ENCODE peak calls at places on chromosomes 6 and 20, in six cellular contexts. P is activated CD4-positive, CD25-positive, alpha-beta regulatory T cell; T is AG08395; J is neuronal stem cell; Q is NCI-H1105; B is HEK293T. I is an unnamed sample.
A peak's percentile ranks its signal among the peaks of the same experiment; 100 is the strongest.

GRCh38 chr6:151721671-151722070 is 85.8 kb upstream of the ESR1 start:
- DNase-seq in T (no peak), P (no peak), Q (no peak), J (no peak), B (no peak), I (no peak)

GRCh38 chr20:58075980-58076749 is 152.3 kb downstream of the ANKRD60 start:
- DNase-seq in J (no peak), B (no peak), P (no peak), Q (no peak), T (no peak), I (no peak)

GRCh38 chr6:85660181-85660611 is 17.5 kb upstream of the SYNCRIP start:
- DNase-seq in Q (no peak), J (no peak), B (peak; percentile 33), T (peak; percentile 94), P (no peak), I (peak; percentile 98)

GRCh38 chr20:38109657-38110524 is 55.2 kb downstream of the TGM2 start:
- DNase-seq in T (peak; percentile 91), P (no peak), J (no peak), B (peak; percentile 27), Q (no peak), I (peak; percentile 100)

GRCh38 chr6:36516991-36517390 is 30.3 kb downstream of the STK38 start:
- DNase-seq in B (no peak), J (no peak), T (no peak), P (no peak), Q (no peak), I (no peak)

GRCh38 chr20:48716086-48716485 is 111.7 kb downstream of the PREX1 start:
- DNase-seq in J (no peak), T (no peak), P (no peak), Q (no peak), B (no peak), I (no peak)

GRCh38 chr6:14705841-14706377 is 540.0 kb upstream of the JARID2 start:
- DNase-seq in T (no peak), Q (no peak), J (no peak), B (no peak), P (no peak), I (no peak)

GRCh38 chr6:41200901-41201783 is at the start of gene TREML2:
- DNase-seq in B (no peak), P (no peak), J (no peak), Q (no peak), T (no peak), I (no peak)

GRCh38 chr6:53894086-53894485 is 99.3 kb downstream of the LRRC1 start:
- DNase-seq in B (no peak), T (peak; percentile 40), P (no peak), Q (peak; percentile 84), J (no peak), I (peak; percentile 36)

GRCh38 chr20:57612916-57613315 is 7.3 kb downstream of the ZBP1 start:
- DNase-seq in P (no peak), T (no peak), Q (no peak), B (no peak), J (no peak), I (no peak)

GRCh38 chr6:63793727-63794126 is 158.1 kb downstream of the PHF3 start:
- DNase-seq in B (no peak), Q (no peak), J (no peak), P (no peak), T (no peak), I (no peak)